ENCODE peak calls at places on chromosomes 11 and 22, in ten cellular contexts. D, E, J, L, M, A, I, C, X and Z are unnamed samples.

GRCh38 chr11:60912851-60913550 is 957 bp upstream of the TMEM109 start:
- DNase-seq in D (no peak), E (no peak), J (no peak), L (no peak), M (no peak), A (no peak), I (no peak), C (no peak), X (no peak), Z (no peak)

GRCh38 chr22:42937164-42937854 is 77.6 kb downstream of the PACSIN2 start:
- DNase-seq in D (peak; percentile 82), E (peak; percentile 79), J (no peak), L (peak; percentile 90), M (peak; percentile 76), A (peak; percentile 44), I (peak; percentile 65), C (peak; percentile 48), X (no peak), Z (no peak)

GRCh38 chr22:43230983-43231723 is 44.2 kb upstream of the TTLL12 start:
- DNase-seq in D (peak; percentile 30), E (peak; percentile 81), J (peak; percentile 80), L (peak; percentile 56), M (no peak), A (peak; percentile 64), I (peak; percentile 53), C (peak; percentile 89), X (peak; percentile 75), Z (peak; percentile 83)

GRCh38 chr11:111259871-111260270 is 14.3 kb downstream of the POU2AF2 start:
- DNase-seq in D (peak; percentile 53), E (no peak), J (no peak), L (no peak), M (no peak), A (no peak), I (no peak), C (no peak), X (no peak), Z (no peak)

GRCh38 chr11:35525501-35526175 is at the start of gene PAMR1:
- DNase-seq in D (peak; percentile 74), E (peak; percentile 23), J (no peak), L (peak; percentile 63), M (peak; percentile 38), A (peak; percentile 29), I (peak; percentile 22), C (peak; percentile 42), X (peak; percentile 27), Z (peak; percentile 69)

GRCh38 chr22:29314074-29314473 is 1.4 kb downstream of the RASL10A start:
- DNase-seq in D (no peak), E (no peak), J (no peak), L (no peak), M (no peak), A (no peak), I (no peak), C (no peak), X (no peak), Z (no peak)

GRCh38 chr11:75174781-75175370 is 24.0 kb downstream of the SLCO2B1 start:
- DNase-seq in D (peak; percentile 13), E (no peak), J (no peak), L (no peak), M (peak; percentile 63), A (no peak), I (no peak), C (no peak), X (no peak), Z (no peak)

GRCh38 chr11:63880031-63880841 is 36.7 kb downstream of the RCOR2 start:
- DNase-seq in D (peak; percentile 62), E (no peak), J (no peak), L (no peak), M (no peak), A (no peak), I (peak; percentile 20), C (no peak), X (no peak), Z (no peak)

GRCh38 chr22:27844656-27845602 is 43.4 kb upstream of the MN1 start:
- DNase-seq in D (no peak), E (no peak), J (no peak), L (no peak), M (peak; percentile 17), A (no peak), I (no peak), C (no peak), X (no peak), Z (no peak)

GRCh38 chr22:24961217-24961844 is 8.8 kb downstream of the KIAA1671 start:
- DNase-seq in D (no peak), E (no peak), J (no peak), L (no peak), M (no peak), A (no peak), I (no peak), C (no peak), X (no peak), Z (no peak)

GRCh38 chr11:2234963-2235362 is 35.4 kb downstream of the ASCL2 start:
- DNase-seq in D (no peak), E (no peak), J (no peak), L (no peak), M (no peak), A (no peak), I (no peak), C (no peak), X (no peak), Z (no peak)

GRCh38 chr22:24069721-24070120 is 58.6 kb downstream of the CABIN1 start:
- DNase-seq in D (no peak), E (no peak), J (no peak), L (no peak), M (no peak), A (no peak), I (no peak), C (no peak), X (no peak), Z (no peak)

GRCh38 chr11:128905345-128906184 is 14.4 kb downstream of the KCNJ5 start:
- DNase-seq in D (peak; percentile 4), E (peak; percentile 69), J (peak; percentile 53), L (peak; percentile 72), M (no peak), A (peak; percentile 61), I (peak; percentile 67), C (peak; percentile 71), X (peak; percentile 25), Z (no peak)

GRCh38 chr11:130426223-130427048 is 2.0 kb downstream of the ADAMTS8 start:
- DNase-seq in D (no peak), E (no peak), J (no peak), L (no peak), M (no peak), A (no peak), I (no peak), C (no peak), X (no peak), Z (no peak)

GRCh38 chr11:26473216-26474194 is 98.6 kb downstream of the MUC15 start:
- DNase-seq in D (no peak), E (peak; percentile 0), J (no peak), L (no peak), M (no peak), A (no peak), I (no peak), C (no peak), X (no peak), Z (no peak)

GRCh38 chr11:117600261-117600783 is 196.7 kb downstream of the DSCAML1 start:
- DNase-seq in D (no peak), E (no peak), J (no peak), L (no peak), M (no peak), A (no peak), I (no peak), C (no peak), X (no peak), Z (no peak)

DNA sequence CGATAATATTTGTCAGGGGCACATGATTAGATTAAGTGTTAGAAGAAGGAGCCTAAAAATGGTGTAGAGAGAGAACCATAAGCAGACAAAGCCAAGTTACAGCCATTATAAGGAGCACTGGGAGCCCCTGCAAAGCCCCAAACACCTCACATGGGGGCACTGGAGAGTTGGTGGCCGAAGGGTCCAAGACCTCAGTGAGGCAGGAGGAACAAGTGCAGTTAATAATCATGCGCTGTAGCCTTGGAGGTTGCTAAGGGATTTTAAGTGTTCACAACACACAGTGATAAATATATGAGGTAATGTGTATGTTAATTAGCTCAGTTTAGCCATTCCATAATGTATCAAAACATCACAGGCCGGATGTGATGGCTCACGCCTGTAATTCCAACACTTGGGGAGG is 54.4 kb upstream of the JAM3 start:
- DNase-seq in D (peak; percentile 4), E (no peak), J (no peak), L (no peak), M (no peak), A (no peak), I (no peak), C (no peak), X (no peak), Z (no peak)
- TF ChIP-seq CTCF in D (peak; percentile 15), E (no peak), J (no peak), L (no peak), M (peak; percentile 36), A (peak; percentile 30), I (no peak), C (peak; percentile 9), X (peak; percentile 49), Z (no peak)

DNA sequence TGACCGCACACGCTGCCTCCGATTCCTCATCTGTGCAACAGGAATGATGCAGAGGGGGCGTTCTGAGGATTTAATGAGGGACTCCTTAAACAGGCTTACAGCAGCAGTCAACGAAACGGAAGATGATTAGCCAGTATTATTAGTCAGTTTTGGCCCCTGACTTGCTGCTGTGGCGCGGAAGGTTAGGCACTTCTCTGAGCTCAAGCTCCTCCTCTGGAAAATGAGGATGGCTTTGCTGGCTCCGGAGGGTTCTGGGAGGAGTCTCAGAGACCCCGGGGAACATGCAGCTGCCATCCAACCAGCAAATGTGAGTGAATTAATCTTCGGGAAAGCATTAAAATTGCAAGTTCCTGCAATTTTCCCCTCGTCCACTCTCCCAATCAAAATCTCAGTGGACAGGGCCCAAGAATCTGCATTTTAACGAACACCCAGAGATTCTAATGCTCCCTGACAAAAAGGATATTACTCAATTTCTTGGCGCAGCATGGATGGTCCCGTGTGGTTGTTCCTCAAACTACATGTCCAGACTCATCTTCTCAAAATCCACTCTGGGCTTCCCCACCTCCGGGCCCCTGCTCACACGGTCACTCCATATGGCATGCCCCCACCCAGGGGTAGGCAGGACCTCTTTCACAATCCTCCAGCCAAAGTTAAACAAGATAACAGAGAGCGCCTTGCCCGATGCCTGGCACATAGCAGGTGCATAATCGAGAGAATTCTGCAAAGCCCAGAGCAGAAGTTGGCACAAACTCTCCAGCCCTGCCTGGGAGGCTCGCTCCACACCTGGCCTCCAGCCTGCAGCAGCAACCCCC is 6.4 kb downstream of the ELFN2 start:
- DNase-seq in D (no peak), E (no peak), J (no peak), L (peak; percentile 50), M (peak; percentile 77), A (no peak), I (peak; percentile 31), C (no peak), X (no peak), Z (no peak)
- TF ChIP-seq CTCF in D (peak; percentile 47), E (peak; percentile 13), J (no peak), L (peak; percentile 19), M (no peak), A (no peak), I (no peak), C (no peak), X (peak; percentile 11), Z (peak; percentile 12)

GRCh38 chr11:45341379-45341778 is 55.2 kb upstream of the SYT13 start:
- DNase-seq in D (no peak), E (no peak), J (no peak), L (no peak), M (no peak), A (no peak), I (no peak), C (no peak), X (no peak), Z (no peak)
- TF ChIP-seq CTCF in D (no peak), E (no peak), J (no peak), L (no peak), M (no peak), A (no peak), I (no peak), C (no peak), X (peak; percentile 30), Z (no peak)

GRCh38 chr11:7143908-7144307 is 55.1 kb downstream of the RBMXL2 start:
- DNase-seq in D (peak; percentile 1), E (no peak), J (no peak), L (peak; percentile 48), M (no peak), A (no peak), I (no peak), C (no peak), X (no peak), Z (no peak)
- TF ChIP-seq CTCF in D (peak; percentile 33), E (no peak), J (no peak), L (peak; percentile 28), M (no peak), A (peak; percentile 32), I (no peak), C (peak; percentile 25), X (peak; percentile 49), Z (peak; percentile 29)